ENCODE peak calls at places on chromosomes 2 and 18, in four cellular contexts. Q, N, S and H are unnamed samples.

GRCh38 chr2:166285215-166285614 is 90.5 kb downstream of the SCN9A start:
- DNase-seq in Q (no peak), N (no peak), S (no peak), H (no peak)

GRCh38 chr18:13036622-13037320 is 45.6 kb downstream of the CEP192 start:
- DNase-seq in Q (no peak), N (no peak), S (no peak), H (no peak)

GRCh38 chr2:230870544-230871360 is 6.0 kb downstream of the ITM2C start:
- DNase-seq in Q (no peak), N (no peak), S (no peak), H (no peak)

GRCh38 chr2:200156140-200156858 is 150.2 kb upstream of the SPATS2L start:
- DNase-seq in Q (no peak), N (no peak), S (peak; percentile 24), H (no peak)

GRCh38 chr2:85215074-85216050 is 82.2 kb downstream of the TCF7L1 start:
- DNase-seq in Q (no peak), N (no peak), S (peak; percentile 27), H (no peak)

GRCh38 chr2:146124741-146125140 is 1604.8 kb upstream of the ZEB2 start:
- DNase-seq in Q (no peak), N (no peak), S (no peak), H (no peak)

GRCh38 chr18:5519448-5520362 is 24.1 kb downstream of the EPB41L3 start:
- DNase-seq in Q (no peak), N (no peak), S (no peak), H (no peak)

GRCh38 chr2:85133751-85134254 is 611 bp downstream of the TCF7L1 start:
- DNase-seq in Q (no peak), N (no peak), S (no peak), H (peak; percentile 53)

GRCh38 chr2:26614205-26615128 is 26.7 kb downstream of the CIB4 start:
- DNase-seq in Q (no peak), N (no peak), S (no peak), H (no peak)

GRCh38 chr2:233676046-233676445 is 4.3 kb downstream of the UGT1A9 start:
- DNase-seq in Q (no peak), N (no peak), S (no peak), H (no peak)

GRCh38 chr2:230793573-230794359 is 71.0 kb upstream of the ITM2C start:
- DNase-seq in Q (no peak), N (no peak), S (no peak), H (no peak)

GRCh38 chr2:171158790-171159325 is 1.8 kb downstream of the TLK1 start:
- DNase-seq in Q (no peak), N (no peak), S (no peak), H (no peak)

GRCh38 chr2:241776336-241777166 is at the start of gene GAL3ST2:
- DNase-seq in Q (no peak), N (no peak), S (no peak), H (no peak)

GRCh38 chr2:129103922-129104878 is 785.5 kb upstream of the HS6ST1 start:
- DNase-seq in Q (no peak), N (no peak), S (no peak), H (no peak)

GRCh38 chr2:15721411-15722094 is 129.9 kb downstream of the DDX1 start:
- DNase-seq in Q (no peak), N (no peak), S (no peak), H (no peak)

GRCh38 chr2:128347701-128348504 is 29.2 kb upstream of the HS6ST1 start:
- DNase-seq in Q (no peak), N (no peak), S (no peak), H (no peak)

GRCh38 chr2:138827426-138828054 is 47.4 kb upstream of the NXPH2 start:
- DNase-seq in Q (peak; percentile 31), N (peak; percentile 13), S (peak; percentile 74), H (peak; percentile 46)

GRCh38 chr2:95270541-95271081 is 3.6 kb upstream of the PROM2 start:
- DNase-seq in Q (no peak), N (no peak), S (no peak), H (no peak)

GRCh38 chr2:95272781-95273180 is 1.5 kb upstream of the PROM2 start:
- DNase-seq in Q (no peak), N (no peak), S (no peak), H (no peak)

GRCh38 chr2:95272299-95272751 is 1.9 kb upstream of the PROM2 start:
- DNase-seq in Q (no peak), N (no peak), S (no peak), H (no peak)

GRCh38 chr2:95269036-95269680 is 5.1 kb upstream of the PROM2 start:
- DNase-seq in Q (no peak), N (no peak), S (no peak), H (no peak)

DNA sequence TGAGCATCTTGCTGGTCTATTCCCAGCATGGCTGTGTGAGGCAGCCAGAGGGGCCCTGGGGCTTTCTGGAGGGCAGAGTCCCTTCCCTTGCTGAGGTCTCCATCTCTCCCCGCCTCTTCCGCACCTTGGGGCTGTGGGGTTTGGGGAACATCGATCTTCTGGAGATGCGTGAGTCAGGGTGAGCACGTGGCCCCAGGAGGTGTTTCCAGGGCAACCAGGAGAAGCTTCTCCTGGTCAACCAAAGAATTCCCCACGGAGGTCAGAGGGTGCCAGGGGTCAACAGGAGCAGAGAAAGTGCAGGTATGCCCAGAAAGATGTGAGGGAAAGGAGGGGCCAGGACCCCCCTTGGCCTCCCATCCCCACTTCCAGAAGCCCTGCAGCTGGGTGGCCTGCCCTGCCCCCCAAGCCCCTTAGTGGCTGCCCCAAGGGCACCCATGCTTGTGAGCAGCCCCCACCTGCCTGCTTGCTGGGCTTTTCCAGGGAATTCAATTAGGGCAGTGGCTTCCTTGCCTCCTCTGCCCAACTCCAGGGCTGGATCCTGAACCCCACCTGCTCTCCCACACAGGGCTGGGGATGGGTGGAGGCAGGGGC is 2.8 kb upstream of the PROM2 start:
- DNase-seq in Q (no peak), N (no peak), S (no peak), H (no peak)
- TF ChIP-seq FOXK2 in Q (no peak), N (no peak), S (no peak), H (no peak)

GRCh38 chr18:44187090-44187489 is 493.6 kb upstream of the SETBP1 start:
- DNase-seq in Q (no peak), N (no peak), S (no peak), H (no peak)

GRCh38 chr18:44182363-44182762 is 498.3 kb upstream of the SETBP1 start:
- DNase-seq in Q (no peak), N (no peak), S (no peak), H (no peak)

GRCh38 chr18:44180683-44181082 is 500.0 kb upstream of the SETBP1 start:
- DNase-seq in Q (no peak), N (no peak), S (no peak), H (no peak)

GRCh38 chr18:44181951-44182350 is 498.7 kb upstream of the SETBP1 start:
- DNase-seq in Q (no peak), N (no peak), S (no peak), H (no peak)

GRCh38 chr18:44185981-44186380 is 494.7 kb upstream of the SETBP1 start:
- DNase-seq in Q (no peak), N (no peak), S (no peak), H (no peak)
- TF ChIP-seq FOXM1 in Q (no peak), N (no peak), S (no peak), H (no peak)

GRCh38 chr2:218418321-218418716 is 604 bp upstream of the VIL1 start:
- DNase-seq in Q (no peak), N (no peak), S (no peak), H (no peak)
- TF ChIP-seq FOXK2 in Q (no peak), N (no peak), S (no peak), H (no peak)

GRCh38 chr18:78868330-78869316 is 111.0 kb upstream of the SALL3 start:
- DNase-seq in Q (no peak), N (no peak), S (no peak), H (no peak)
- TF ChIP-seq FOXM1 in Q (no peak), N (no peak), S (no peak), H (no peak)

DNA sequence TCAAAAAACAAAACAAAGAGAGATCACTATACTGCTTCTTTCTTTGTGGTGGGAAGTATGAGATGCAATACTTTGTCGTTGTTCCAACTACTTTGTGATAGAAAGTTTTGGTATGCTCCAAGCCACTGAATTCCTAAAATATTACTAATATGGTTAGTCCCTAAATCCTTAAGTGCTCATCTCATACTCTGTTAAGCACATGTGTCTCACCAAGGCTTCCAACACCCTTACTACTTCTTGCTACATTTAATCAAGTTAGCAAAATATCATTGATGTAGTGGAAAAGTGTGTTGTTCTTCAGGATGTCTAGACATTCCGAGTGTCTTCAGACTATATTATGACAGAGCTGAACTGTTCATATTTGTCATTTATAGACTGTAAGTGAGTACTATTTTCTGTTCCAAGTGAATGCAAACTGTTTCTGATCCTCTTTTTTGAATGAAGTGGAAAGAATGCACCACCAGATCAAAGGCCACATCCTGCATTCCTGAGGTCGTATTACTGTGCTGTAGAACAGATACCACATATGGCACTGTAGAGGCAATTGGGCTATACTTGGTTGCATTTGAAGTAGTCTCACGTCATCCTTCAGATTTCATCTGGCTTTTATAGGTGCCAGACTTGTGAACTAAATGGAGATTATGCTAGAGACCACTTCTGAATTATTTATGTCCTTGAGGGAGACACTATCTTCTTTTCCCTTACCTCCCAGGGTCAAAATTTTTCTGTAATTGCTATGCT is 298.4 kb upstream of the ZNF521 start:
- DNase-seq in Q (no peak), N (no peak), S (peak; percentile 67), H (no peak)
- TF ChIP-seq FOXK2 in Q (no peak), N (no peak), S (no peak), H (no peak)